ENCODE peak calls at places on chromosomes 7 and 10, in nine cellular contexts. A is sigmoid colon, J is mammary epithelial cell, L is skeletal muscle cell, D is cardiac muscle cell, E is H7, H is breast epithelium, M is GM12864, Y is ovary. Q is an unnamed sample.

GRCh38 chr7:33909755-33910154 is 4.4 kb downstream of the BMPER start:
- DNase-seq in M (no peak), A (no peak), J (no peak), Y (no peak), H (no peak), E (no peak), D (no peak), L (no peak), Q (no peak)

GRCh38 chr10:63217120-63217605 is 84.0 kb downstream of the NRBF2 start:
- DNase-seq in E (no peak), A (no peak), J (peak; percentile 27), M (no peak), D (peak; percentile 69), H (no peak), L (peak; percentile 25), Y (no peak), Q (peak; percentile 19)

GRCh38 chr10:106992064-106992463 is 172.4 kb downstream of the SORCS1 start:
- DNase-seq in M (no peak), D (no peak), A (no peak), J (no peak), Y (no peak), L (no peak), H (no peak), E (no peak), Q (no peak)

GRCh38 chr7:74527842-74528241 is 74.1 kb downstream of the GTF2IRD1 start:
- DNase-seq in Y (no peak), A (no peak), L (no peak), J (no peak), H (peak; percentile 63), E (no peak), D (no peak), M (no peak), Q (no peak)

GRCh38 chr7:43823941-43824340 is 45.4 kb downstream of the MRPS24 start:
- DNase-seq in E (no peak), A (no peak), M (no peak), L (no peak), D (no peak), H (no peak), J (no peak), Y (no peak), Q (no peak)

GRCh38 chr10:97278491-97278989 is 13.9 kb downstream of the ARHGAP19 start:
- DNase-seq in J (peak; percentile 36), L (peak; percentile 86), A (no peak), E (peak; percentile 48), D (peak; percentile 92), M (peak; percentile 19), Y (no peak), H (no peak), Q (peak; percentile 88)

GRCh38 chr10:61438141-61438984 is 14.8 kb downstream of the TMEM26 start:
- DNase-seq in H (no peak), Y (no peak), A (no peak), E (no peak), D (no peak), L (no peak), M (no peak), J (peak; percentile 3), Q (peak; percentile 31)

GRCh38 chr10:97991875-97992274 is 38.5 kb downstream of the CRTAC1 start:
- DNase-seq in J (peak; percentile 21), M (no peak), E (peak; percentile 69), L (no peak), Y (no peak), H (no peak), A (no peak), D (peak; percentile 48), Q (no peak)

GRCh38 chr10:47266602-47267001 is 33.4 kb upstream of the GDF10 start:
- DNase-seq in E (no peak), D (no peak), L (no peak), M (no peak), Y (no peak), H (peak; percentile 8), A (peak; percentile 40), J (no peak), Q (no peak)

GRCh38 chr10:103575416-103576075 is 82.0 kb downstream of the NEURL1 start:
- DNase-seq in A (no peak), L (no peak), J (no peak), M (no peak), Y (no peak), E (no peak), D (no peak), H (no peak), Q (no peak)

GRCh38 chr10:5317547-5318107 is 47.1 kb upstream of the UCN3 start:
- DNase-seq in E (no peak), M (no peak), L (peak; percentile 70), J (peak; percentile 94), A (no peak), Y (no peak), D (peak; percentile 40), H (no peak), Q (no peak)

GRCh38 chr10:60140681-60141632 is 234.6 kb upstream of the CCDC6 start:
- DNase-seq in A (peak; percentile 80), E (peak; percentile 44), J (no peak), L (peak; percentile 31), H (no peak), Y (peak; percentile 29), D (peak; percentile 56), M (no peak), Q (no peak)

GRCh38 chr7:18440934-18441333 is 54.6 kb upstream of the HDAC9 start:
- DNase-seq in Y (no peak), J (no peak), H (no peak), A (no peak), D (no peak), M (no peak), E (no peak), L (no peak), Q (no peak)

GRCh38 chr7:74637745-74638144 is 19.8 kb upstream of the GTF2I start:
- DNase-seq in E (no peak), L (no peak), D (no peak), A (no peak), H (no peak), M (no peak), J (no peak), Y (no peak), Q (no peak)

GRCh38 chr7:129719980-129720732 is 108.6 kb downstream of the NRF1 start:
- DNase-seq in H (no peak), J (no peak), E (no peak), M (no peak), A (no peak), Y (no peak), D (peak; percentile 39), L (no peak), Q (no peak)

GRCh38 chr10:71347587-71348395 is 28.7 kb downstream of the SLC29A3 start:
- DNase-seq in J (no peak), D (peak; percentile 7), M (no peak), H (no peak), A (no peak), E (no peak), L (no peak), Y (no peak), Q (no peak)

GRCh38 chr7:74320645-74321178 is 31.5 kb downstream of the CLIP2 start:
- DNase-seq in J (no peak), H (no peak), L (no peak), A (no peak), Y (no peak), M (no peak), E (peak; percentile 65), D (no peak), Q (no peak)

GRCh38 chr7:123714296-123715080 is 34.3 kb downstream of the WASL start:
- DNase-seq in H (no peak), Y (no peak), M (no peak), D (peak; percentile 20), E (no peak), J (peak; percentile 18), A (no peak), L (no peak), Q (no peak)

GRCh38 chr7:130888017-130888371 is 154.0 kb upstream of the KLF14 start:
- DNase-seq in J (no peak), D (peak; percentile 48), M (no peak), L (no peak), A (no peak), E (no peak), H (no peak), Y (no peak), Q (no peak)

GRCh38 chr7:131370523-131370968 is 42.9 kb downstream of the MKLN1 start:
- DNase-seq in L (no peak), H (no peak), E (no peak), A (no peak), M (peak; percentile 44), D (peak; percentile 65), Y (no peak), J (peak; percentile 37), Q (no peak)

GRCh38 chr7:159247910-159248309 is 103.2 kb upstream of the VIPR2 start:
- DNase-seq in J (no peak), A (no peak), M (no peak), Y (no peak), L (no peak), E (no peak), H (no peak), D (no peak), Q (no peak)
- H3K4me3 ChIP-seq in J (no peak overlapping the region), A (no peak overlapping the region), M (no peak overlapping the region), Y (no peak overlapping the region), L (no peak overlapping the region), E (no peak overlapping the region), H (no peak overlapping the region), D (no peak overlapping the region), Q (no peak overlapping the region)

GRCh38 chr7:139642283-139642682 is 118.8 kb downstream of the CLEC2L start:
- DNase-seq in E (no peak), L (no peak), A (no peak), M (no peak), J (no peak), D (no peak), H (no peak), Y (no peak), Q (no peak)
- H3K4me3 ChIP-seq in E (no peak overlapping the region), L (no peak overlapping the region), A (no peak overlapping the region), M (no peak overlapping the region), J (no peak overlapping the region), D (no peak overlapping the region), H (no peak overlapping the region), Y (no peak overlapping the region), Q (no peak overlapping the region)

DNA sequence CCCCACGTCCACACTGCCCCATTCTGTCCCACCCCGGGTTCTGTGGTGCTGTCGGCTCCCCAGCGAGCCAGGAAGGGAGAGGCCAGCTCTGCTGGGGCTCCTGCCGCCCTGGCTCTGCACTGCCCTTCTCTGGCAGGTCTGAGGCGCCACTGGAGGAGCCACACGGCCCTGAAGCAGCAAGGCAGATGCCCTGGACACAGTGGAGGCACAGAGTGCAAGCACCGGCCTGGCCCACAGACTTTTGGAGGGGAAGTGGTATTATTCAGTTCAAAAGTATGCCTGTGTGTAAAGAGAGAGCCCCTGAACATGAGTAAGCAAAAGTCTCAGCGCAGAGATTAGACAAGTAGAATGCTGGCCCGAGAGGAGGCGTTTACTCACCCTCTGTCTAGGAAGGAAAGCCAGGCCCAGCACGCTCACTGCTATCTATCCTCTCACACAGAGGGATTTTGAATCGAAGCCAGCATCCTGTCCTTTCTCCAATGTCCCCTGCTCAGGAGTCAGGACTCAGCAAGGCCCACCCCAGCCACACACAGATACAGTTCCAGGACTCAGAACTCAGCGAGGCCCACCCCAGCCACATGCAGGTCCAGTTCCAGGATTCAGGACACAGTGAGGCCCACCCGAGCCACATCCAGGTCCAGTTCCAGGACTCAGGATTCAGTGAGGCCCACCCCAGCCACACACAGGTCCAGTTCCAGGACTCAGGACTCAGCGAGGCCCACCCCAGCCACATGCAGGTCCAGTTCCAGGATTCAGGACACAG is 115.0 kb downstream of the EGFR start:
- DNase-seq in D (peak; percentile 97), Y (no peak), H (no peak), E (no peak), L (peak; percentile 94), M (no peak), J (peak; percentile 93), A (peak; percentile 79), Q (peak; percentile 89)
- H3K4me3 ChIP-seq in D (no peak overlapping the region), Y (no peak overlapping the region), H (no peak overlapping the region), E (no peak overlapping the region), L (no peak overlapping the region), M (no peak overlapping the region), J (no peak overlapping the region), A (no peak overlapping the region), Q (no peak overlapping the region)

GRCh38 chr7:100171840-100172239 is 3.4 kb upstream of the GAL3ST4 start:
- DNase-seq in H (no peak), E (no peak), A (no peak), Y (no peak), L (no peak), M (no peak), D (no peak), J (no peak), Q (no peak)
- H3K4me3 ChIP-seq in H (peak overlapping the region; percentile 70), E (peak overlapping the region; percentile 53), A (peak overlapping the region; percentile 6), Y (peak overlapping the region; percentile 41), L (no peak overlapping the region), M (no peak overlapping the region), D (peak overlapping the region; percentile 25), J (peak overlapping the region; percentile 30), Q (no peak overlapping the region)

Q was measured in BJ.